ENCODE peak calls at places on chromosomes 16 and 17, in six cellular contexts. X is GM13977, P is tibial artery, E is progenitor cell of endocrine pancreas, N is foreskin fibroblast, F is AG09319. A is an unnamed sample.

GRCh38 chr17:32310927-32311568 is 30.9 kb downstream of the C17orf75 start:
- DNase-seq in X (no peak), E (no peak), N (peak; percentile 37), P (no peak), F (no peak), A (no peak)

GRCh38 chr17:74851612-74852236 is 8.0 kb downstream of the GRIN2C start:
- DNase-seq in P (no peak), E (no peak), X (no peak), N (no peak), F (no peak), A (no peak)

GRCh38 chr16:11613381-11614303 is 26.9 kb upstream of the LITAF start:
- DNase-seq in P (peak; percentile 72), E (no peak), F (no peak), X (no peak), N (no peak), A (peak; percentile 93)

GRCh38 chr17:78530675-78531074 is 46.5 kb downstream of the DNAH17 start:
- DNase-seq in N (no peak), E (no peak), F (no peak), P (no peak), X (no peak), A (no peak)

GRCh38 chr17:81487487-81488275 is 24.9 kb downstream of the ACTG1 start:
- DNase-seq in P (peak; percentile 67), E (peak; percentile 65), N (peak; percentile 90), F (no peak), X (peak; percentile 97), A (peak; percentile 93)

GRCh38 chr16:85350973-85351372 is 238.7 kb upstream of the CIBAR2 start:
- DNase-seq in N (peak; percentile 99), X (no peak), E (no peak), F (peak; percentile 83), P (peak; percentile 92), A (peak; percentile 90)

GRCh38 chr17:286571-286970 is 66.0 kb downstream of the RPH3AL start:
- DNase-seq in E (no peak), X (no peak), F (no peak), N (no peak), P (no peak), A (no peak)

GRCh38 chr17:35129154-35129972 is 7.9 kb downstream of the FNDC8 start:
- DNase-seq in P (no peak), E (no peak), N (peak; percentile 72), X (no peak), F (no peak), A (no peak)

GRCh38 chr17:78462148-78462547 is 83.7 kb downstream of the PGS1 start:
- DNase-seq in P (no peak), X (no peak), F (no peak), N (no peak), E (no peak), A (no peak)

GRCh38 chr16:53745753-53746258 is 41.9 kb downstream of the FTO start:
- DNase-seq in E (no peak), F (no peak), X (no peak), N (peak; percentile 55), P (no peak), A (no peak)

GRCh38 chr17:74836191-74836590 is 23.5 kb downstream of the GRIN2C start:
- DNase-seq in X (no peak), N (no peak), F (no peak), E (no peak), P (no peak), A (no peak)

GRCh38 chr16:21986692-21987246 is 14.1 kb downstream of the PDZD9 start:
- DNase-seq in P (no peak), N (no peak), F (no peak), X (no peak), E (no peak), A (no peak)

GRCh38 chr16:55735120-55735781 is 79.5 kb downstream of the SLC6A2 start:
- DNase-seq in E (no peak), F (no peak), X (no peak), P (no peak), N (peak; percentile 9), A (no peak)

DNA sequence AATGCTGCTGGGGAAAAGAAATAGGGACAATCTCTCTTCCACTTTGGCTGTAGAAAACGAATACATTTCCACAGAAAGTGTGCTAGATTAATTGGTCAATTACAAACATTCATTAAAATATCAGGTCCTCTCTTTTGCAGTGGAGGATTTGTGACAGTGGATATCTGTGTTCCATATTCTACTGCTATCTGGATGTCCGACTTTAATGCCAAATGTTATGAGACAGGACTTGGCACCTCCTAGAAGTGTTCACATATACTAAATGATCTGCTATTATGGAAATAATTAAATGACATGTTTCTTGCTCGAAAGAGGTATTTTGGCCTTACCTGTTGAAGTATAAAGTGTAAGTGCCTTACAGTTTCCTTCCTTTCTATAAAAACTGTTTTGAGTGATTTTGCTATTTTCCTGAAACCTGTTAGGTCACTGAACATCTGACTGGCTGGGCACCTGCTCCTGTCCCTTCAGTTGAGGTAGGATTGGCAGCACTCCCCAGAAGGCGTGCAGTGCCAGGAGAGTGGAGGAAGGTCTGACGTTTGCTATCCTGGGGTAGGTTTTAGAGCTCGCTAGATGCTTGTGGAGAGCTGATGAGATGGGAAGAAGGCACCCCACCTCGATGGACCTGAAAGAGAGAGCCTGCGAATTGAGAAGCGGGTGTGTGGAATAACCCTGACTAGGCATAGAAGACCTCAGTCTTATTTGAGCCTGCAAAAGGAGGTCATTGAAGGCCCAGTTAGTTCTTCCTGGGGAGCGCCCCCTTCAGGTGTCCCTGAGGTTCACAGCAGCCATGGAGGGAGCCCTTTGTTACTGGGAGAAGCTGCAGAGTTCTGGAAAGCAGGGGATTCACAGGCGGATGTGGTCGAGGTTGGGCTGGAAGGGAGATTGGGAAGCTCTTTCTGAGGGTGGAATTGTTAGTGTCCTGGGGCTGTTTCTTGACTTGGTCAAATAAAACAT is 159.4 kb upstream of the ZNF267 start:
- DNase-seq in P (no peak), E (no peak), X (no peak), N (no peak), F (no peak), A (no peak)
- TF ChIP-seq CTCF in P (no peak), E (peak; percentile 56), X (peak; percentile 46), N (peak; percentile 22), F (peak; percentile 21), A (no peak)

DNA sequence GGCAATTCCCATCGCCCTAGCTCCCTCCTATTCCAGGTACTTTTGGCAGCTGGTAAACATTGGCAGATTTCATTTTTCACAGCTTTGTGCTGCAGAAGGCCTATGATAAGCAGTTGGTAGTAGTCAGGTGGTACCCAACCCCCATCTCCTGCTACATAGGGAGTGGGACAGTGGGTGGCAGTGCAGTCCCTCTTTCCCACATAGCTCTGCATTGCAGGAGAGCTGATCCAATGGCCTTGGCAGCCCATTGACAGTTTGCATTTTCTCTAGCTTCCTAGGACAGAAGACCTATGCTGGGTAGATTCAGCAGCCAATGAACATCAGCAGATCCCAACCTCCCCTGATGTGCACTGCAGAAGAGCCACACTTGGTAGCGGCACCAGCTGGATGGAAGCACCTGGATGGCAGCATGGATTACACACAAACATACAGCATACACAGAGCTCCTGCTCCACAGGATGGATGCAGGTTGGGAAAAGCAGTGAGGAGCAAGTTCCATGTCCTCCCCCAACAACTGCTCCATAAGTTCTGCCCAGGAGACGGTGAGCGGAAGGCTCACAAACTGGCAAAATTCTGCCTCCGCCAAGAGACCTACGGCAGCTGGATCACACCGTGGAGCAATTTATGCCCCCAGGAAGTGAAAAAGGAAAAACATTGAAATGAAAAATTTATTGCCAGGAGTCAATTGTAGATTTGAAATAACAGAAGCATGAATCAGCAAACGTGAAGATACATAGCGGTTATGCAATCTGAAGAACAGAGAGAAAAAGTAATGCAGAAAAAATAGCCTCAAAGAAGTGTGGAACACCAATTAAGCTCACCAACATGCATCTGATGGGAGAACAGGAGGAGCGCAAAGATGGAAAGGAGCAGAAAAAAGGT is 95.7 kb downstream of the CACNG1 start:
- DNase-seq in P (no peak), X (no peak), N (peak; percentile 40), F (no peak), E (no peak), A (no peak)
- TF ChIP-seq CTCF in P (no peak), X (peak; percentile 25), N (no peak), F (no peak), E (no peak), A (no peak)

GRCh38 chr17:10771142-10771541 is 32.8 kb downstream of the TMEM238L start:
- DNase-seq in E (no peak), N (no peak), P (no peak), F (no peak), X (no peak), A (no peak)

GRCh38 chr17:10769840-10770239 is 34.1 kb downstream of the TMEM238L start:
- DNase-seq in N (no peak), X (no peak), P (no peak), F (no peak), E (no peak), A (no peak)

GRCh38 chr17:10775058-10775457 is 28.8 kb downstream of the TMEM238L start:
- DNase-seq in F (no peak), N (no peak), P (no peak), E (no peak), X (no peak), A (peak; percentile 50)

GRCh38 chr17:10775740-10776333 is 28.1 kb downstream of the TMEM238L start:
- DNase-seq in F (no peak), P (no peak), N (no peak), E (no peak), X (no peak), A (no peak)

DNA sequence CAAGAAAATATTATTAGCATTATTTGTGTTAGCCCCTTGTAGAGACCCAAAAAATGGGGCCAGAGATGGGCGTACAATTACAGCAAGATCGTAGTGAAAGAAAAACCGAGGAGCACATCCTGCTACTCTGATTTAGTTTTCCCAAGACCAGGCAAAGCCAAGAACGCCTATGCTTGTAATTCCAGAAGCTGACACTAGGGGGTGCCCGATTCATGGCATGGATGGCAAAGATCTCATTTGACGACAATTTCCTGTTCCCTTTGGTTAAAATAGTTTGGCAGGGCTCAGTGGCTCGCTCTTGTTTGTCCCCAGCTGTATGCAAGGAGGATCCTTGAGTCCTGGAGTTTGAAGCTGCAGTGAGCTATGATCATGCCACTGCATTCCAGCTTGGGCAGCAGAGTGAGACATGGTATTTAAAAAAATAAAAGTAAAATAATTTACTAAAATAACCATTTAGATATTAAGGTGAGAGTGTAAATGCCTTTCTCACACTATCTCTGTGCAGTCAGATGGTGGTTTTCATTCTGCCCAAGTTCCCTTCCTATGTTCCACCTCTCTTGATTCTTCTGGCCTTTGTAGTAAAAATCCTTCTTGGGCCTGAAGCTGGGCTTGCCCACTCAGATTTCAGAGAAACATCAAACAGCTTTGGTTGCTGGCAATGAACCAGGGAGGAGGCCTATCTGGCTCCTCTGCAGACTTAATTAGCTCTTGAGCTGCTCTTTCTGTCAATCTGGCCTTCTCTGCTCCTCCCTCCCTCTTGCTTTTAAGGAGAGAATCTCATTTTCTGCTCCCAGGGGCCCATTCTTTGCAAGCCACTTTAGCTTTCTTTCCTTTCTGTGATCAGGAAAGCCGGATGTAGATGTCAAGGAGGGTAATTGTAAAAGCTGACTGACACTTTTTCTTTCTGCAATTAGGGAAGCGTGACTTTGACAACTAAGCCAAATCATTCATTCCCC is 31.2 kb downstream of the TMEM238L start:
- DNase-seq in F (no peak), E (no peak), X (no peak), N (peak; percentile 18), P (no peak), A (peak; percentile 83)
- TF ChIP-seq CTCF in F (peak; percentile 42), E (peak; percentile 69), X (peak; percentile 67), N (peak; percentile 57), P (peak; percentile 23), A (no peak)

DNA sequence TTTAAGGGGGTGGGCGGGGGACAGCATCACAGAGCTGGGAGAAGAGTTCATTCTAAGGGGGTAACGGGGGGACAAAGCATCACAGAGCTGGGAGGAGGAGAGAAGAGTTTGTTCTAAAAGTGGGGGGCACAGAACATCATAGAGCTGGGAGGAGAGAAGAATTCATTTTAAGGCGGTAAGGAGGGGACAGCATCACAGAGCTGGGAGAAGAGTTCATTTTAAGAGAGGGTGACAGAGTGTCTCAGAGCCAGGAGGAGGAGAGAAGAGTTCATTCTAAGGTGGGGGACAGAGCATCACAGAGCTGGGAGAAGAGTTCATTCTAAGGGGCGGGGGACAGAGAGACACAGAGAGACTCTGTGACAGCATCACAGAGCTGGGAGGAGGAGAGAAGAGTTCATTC is 27.8 kb downstream of the ENDOV start:
- DNase-seq in E (no peak), P (no peak), N (no peak), F (no peak), X (no peak), A (no peak)
- TF ChIP-seq CTCF in E (no peak), P (no peak), N (no peak), F (no peak), X (no peak), A (no peak)